ENCODE peak calls at places on chromosome 20, in nine cellular contexts. G, Z, F, E, H, T, Q, B and U are unnamed samples.

GRCh38 chr20:53579581-53580375 is 13.9 kb downstream of the ZNF217 start:
- DNase-seq in H (peak), B (peak), G (no peak), Q (no peak), T (no peak), F (no peak), E (no peak), Z (no peak), U (peak)

GRCh38 chr20:61799394-61799923 is 266.2 kb downstream of the TAF4 start:
- DNase-seq in H (no peak), F (no peak), T (no peak), G (no peak), Q (no peak), B (no peak), E (no peak), Z (no peak), U (no peak)

GRCh38 chr20:57878803-57879424 is 169.1 kb upstream of the PMEPA1 start:
- DNase-seq in Z (no peak), B (no peak), Q (no peak), F (no peak), T (no peak), G (no peak), E (no peak), H (no peak), U (no peak)

GRCh38 chr20:33276303-33277113 is 6.5 kb upstream of the BPIFB1 start:
- DNase-seq in Z (no peak), B (no peak), F (no peak), Q (no peak), T (no peak), G (no peak), H (no peak), E (no peak), U (no peak)

GRCh38 chr20:3510110-3510509 is 39.3 kb downstream of the ATRN start:
- DNase-seq in Z (no peak), H (no peak), T (no peak), G (no peak), B (no peak), E (no peak), F (no peak), Q (no peak), U (no peak)

GRCh38 chr20:14470231-14470894 is 133.0 kb upstream of the FLRT3 start:
- DNase-seq in G (no peak), Z (no peak), T (no peak), Q (no peak), B (no peak), H (no peak), F (peak), E (no peak), U (no peak)

GRCh38 chr20:45774933-45775332 is 16.8 kb downstream of the WFDC3 start:
- DNase-seq in G (no peak), Q (no peak), B (no peak), H (no peak), F (no peak), Z (no peak), E (no peak), T (no peak), U (no peak)

GRCh38 chr20:14712302-14712739 is 374.9 kb upstream of the FLRT3 start:
- DNase-seq in F (peak), E (no peak), B (no peak), Q (no peak), H (peak), G (no peak), T (no peak), Z (no peak), U (peak)

GRCh38 chr20:38893485-38894090 is 32.6 kb upstream of the FAM83D start:
- DNase-seq in H (peak), T (peak), Q (peak), B (peak), E (no peak), F (peak), G (peak), Z (peak), U (peak)

GRCh38 chr20:45822863-45823262 is 4.2 kb downstream of the TNNC2 start:
- DNase-seq in B (peak), G (no peak), Q (no peak), E (no peak), F (peak), H (peak), T (no peak), Z (no peak), U (peak)

GRCh38 chr20:31597483-31597858 is 7.6 kb upstream of the ID1 start:
- DNase-seq in H (no peak), F (no peak), T (no peak), E (no peak), B (no peak), Z (no peak), G (no peak), Q (no peak), U (peak)

GRCh38 chr20:49431345-49431744 is 51.1 kb downstream of the KCNB1 start:
- DNase-seq in G (no peak), T (no peak), E (no peak), B (no peak), H (peak), Q (no peak), F (no peak), Z (no peak), U (no peak)

GRCh38 chr20:41655966-41656685 is 37.9 kb upstream of the CHD6 start:
- DNase-seq in T (no peak), F (no peak), Z (no peak), B (no peak), Q (no peak), H (no peak), E (no peak), G (no peak), U (no peak)

GRCh38 chr20:51687071-51687470 is 81.1 kb downstream of the ATP9A start:
- DNase-seq in Q (no peak), Z (no peak), E (no peak), F (no peak), G (no peak), T (no peak), H (peak), B (no peak), U (no peak)

GRCh38 chr20:16399801-16400200 is 173.4 kb downstream of the KIF16B start:
- DNase-seq in G (no peak), F (no peak), T (no peak), Q (no peak), H (no peak), Z (no peak), E (no peak), B (no peak), U (no peak)

GRCh38 chr20:48574383-48574782 is 253.4 kb downstream of the PREX1 start:
- DNase-seq in H (peak), Q (no peak), Z (no peak), E (no peak), G (no peak), T (no peak), F (no peak), B (no peak), U (no peak)

GRCh38 chr20:37337208-37337955 is 8.6 kb upstream of the SRC start:
- DNase-seq in T (no peak), Z (no peak), Q (no peak), G (no peak), F (no peak), H (no peak), B (no peak), E (no peak), U (no peak)

GRCh38 chr20:23231561-23232218 is 118.9 kb upstream of the NXT1 start:
- DNase-seq in T (no peak), E (no peak), Q (no peak), Z (no peak), G (no peak), B (no peak), H (no peak), F (no peak), U (no peak)

GRCh38 chr20:31475472-31476312 is 604 bp downstream of the REM1 start:
- DNase-seq in F (no peak), E (no peak), Z (no peak), Q (no peak), T (no peak), G (no peak), H (no peak), B (no peak), U (no peak)

GRCh38 chr20:63594043-63594561 is 20.1 kb upstream of the HELZ2 start:
- DNase-seq in Z (no peak), G (no peak), E (no peak), T (no peak), B (no peak), Q (no peak), F (no peak), H (peak), U (no peak)

GRCh38 chr20:10508468-10509251 is 73.6 kb downstream of the SLX4IP start:
- DNase-seq in B (no peak), E (no peak), T (no peak), Z (no peak), G (no peak), F (peak), H (no peak), Q (no peak), U (no peak)

GRCh38 chr20:51457281-51457932 is 85.1 kb downstream of the NFATC2 start:
- DNase-seq in E (no peak), F (no peak), B (no peak), H (peak), Z (no peak), T (no peak), G (no peak), Q (no peak), U (no peak)

GRCh38 chr20:33915726-33916331 is 77.9 kb upstream of the RALY start:
- DNase-seq in Z (peak), E (no peak), H (peak), F (peak), Q (no peak), T (no peak), B (peak), G (peak), U (peak)

GRCh38 chr20:20073851-20074252 is 21.5 kb downstream of the CFAP61 start:
- DNase-seq in F (peak), G (no peak), H (no peak), E (no peak), Z (no peak), Q (no peak), B (no peak), T (no peak), U (no peak)

GRCh38 chr20:35339007-35339406 is 46.8 kb upstream of the FAM83C start:
- DNase-seq in G (no peak), T (no peak), E (no peak), H (peak), F (no peak), Q (no peak), B (no peak), Z (no peak), U (peak)